ENCODE peak calls at places on chromosome 14, in four cellular contexts. One of them, this sample, is unnamed.

GRCh38 chr14:101076451-101077220 is 173.1 kb upstream of the RTL1 start:
- DNase-seq in IMR-90: no peak
- DNase-seq in K562: no peak
- DNase-seq in HepG2: no peak
- DNase-seq in this sample: no peak

GRCh38 chr14:103058209-103059055 is 1.1 kb upstream of the CDC42BPB start:
- DNase-seq in IMR-90: peak; percentile 8
- DNase-seq in K562: no peak
- DNase-seq in HepG2: no peak
- DNase-seq in this sample: no peak

GRCh38 chr14:52067873-52068740 is 752 bp downstream of the NID2 start:
- DNase-seq in HepG2: no peak
- DNase-seq in K562: no peak
- DNase-seq in IMR-90: peak; percentile 51
- DNase-seq in this sample: no peak

GRCh38 chr14:62002636-62003035 is 240.4 kb downstream of the SNAPC1 start:
- DNase-seq in K562: no peak
- DNase-seq in HepG2: no peak
- DNase-seq in IMR-90: peak; percentile 55
- DNase-seq in this sample: no peak

GRCh38 chr14:48723841-48724495 is 862.2 kb downstream of the RPS29 start:
- DNase-seq in K562: no peak
- DNase-seq in IMR-90: peak; percentile 23
- DNase-seq in HepG2: no peak
- DNase-seq in this sample: no peak

GRCh38 chr14:23406244-23406643 is 1.8 kb downstream of the MYH6 start:
- DNase-seq in IMR-90: no peak
- DNase-seq in HepG2: no peak
- DNase-seq in K562: no peak
- DNase-seq in this sample: no peak

GRCh38 chr14:102516531-102517411 is 7.2 kb upstream of the ANKRD9 start:
- DNase-seq in K562: peak; percentile 74
- DNase-seq in IMR-90: no peak
- DNase-seq in HepG2: peak; percentile 44
- DNase-seq in this sample: no peak

GRCh38 chr14:39372656-39373055 is 59.6 kb downstream of the FBXO33 start:
- DNase-seq in K562: no peak
- DNase-seq in IMR-90: peak; percentile 67
- DNase-seq in HepG2: no peak
- DNase-seq in this sample: no peak

GRCh38 chr14:61841145-61841544 is 78.9 kb downstream of the SNAPC1 start:
- DNase-seq in IMR-90: no peak
- DNase-seq in HepG2: no peak
- DNase-seq in K562: no peak
- DNase-seq in this sample: no peak

GRCh38 chr14:67971627-67972625 is 152.3 kb downstream of the RAD51B start:
- DNase-seq in K562: no peak
- DNase-seq in HepG2: no peak
- DNase-seq in IMR-90: peak; percentile 37
- DNase-seq in this sample: no peak

GRCh38 chr14:94310248-94310647 is 12.9 kb downstream of the SERPINA6 start:
- DNase-seq in K562: no peak
- DNase-seq in IMR-90: no peak
- DNase-seq in HepG2: no peak
- DNase-seq in this sample: no peak

GRCh38 chr14:70100071-70100470 is 88.7 kb downstream of the SLC8A3 start:
- DNase-seq in K562: no peak
- DNase-seq in IMR-90: no peak
- DNase-seq in HepG2: no peak
- DNase-seq in this sample: no peak

GRCh38 chr14:49977126-49977841 is 84.4 kb downstream of the ARF6 start:
- DNase-seq in K562: peak; percentile 27
- DNase-seq in IMR-90: no peak
- DNase-seq in HepG2: no peak
- DNase-seq in this sample: no peak

GRCh38 chr14:22908601-22909000 is 10.3 kb downstream of the RBM23 start:
- DNase-seq in HepG2: no peak
- DNase-seq in IMR-90: peak; percentile 51
- DNase-seq in K562: no peak
- DNase-seq in this sample: no peak

GRCh38 chr14:91108941-91109611 is 4.8 kb upstream of the DGLUCY start:
- DNase-seq in K562: no peak
- DNase-seq in HepG2: no peak
- DNase-seq in IMR-90: no peak
- DNase-seq in this sample: no peak
- TF ChIP-seq CEBPB in K562: no peak
- TF ChIP-seq CEBPB in HepG2: no peak
- TF ChIP-seq CEBPB in IMR-90: no peak
- TF ChIP-seq CEBPB in this sample: no peak

GRCh38 chr14:69003626-69004025 is 24.5 kb upstream of the ACTN1 start:
- DNase-seq in HepG2: no peak
- DNase-seq in K562: no peak
- DNase-seq in IMR-90: no peak
- DNase-seq in this sample: no peak

GRCh38 chr14:69001375-69001774 is 22.3 kb upstream of the ACTN1 start:
- DNase-seq in IMR-90: no peak
- DNase-seq in HepG2: no peak
- DNase-seq in K562: no peak
- DNase-seq in this sample: no peak

GRCh38 chr14:69004731-69005431 is 25.8 kb upstream of the ACTN1 start:
- DNase-seq in IMR-90: peak; percentile 43
- DNase-seq in HepG2: no peak
- DNase-seq in K562: no peak
- DNase-seq in this sample: no peak

GRCh38 chr14:69005432-69006148 is 26.5 kb upstream of the ACTN1 start:
- DNase-seq in K562: no peak
- DNase-seq in HepG2: peak; percentile 57
- DNase-seq in IMR-90: peak; percentile 94
- DNase-seq in this sample: peak; percentile 47

DNA sequence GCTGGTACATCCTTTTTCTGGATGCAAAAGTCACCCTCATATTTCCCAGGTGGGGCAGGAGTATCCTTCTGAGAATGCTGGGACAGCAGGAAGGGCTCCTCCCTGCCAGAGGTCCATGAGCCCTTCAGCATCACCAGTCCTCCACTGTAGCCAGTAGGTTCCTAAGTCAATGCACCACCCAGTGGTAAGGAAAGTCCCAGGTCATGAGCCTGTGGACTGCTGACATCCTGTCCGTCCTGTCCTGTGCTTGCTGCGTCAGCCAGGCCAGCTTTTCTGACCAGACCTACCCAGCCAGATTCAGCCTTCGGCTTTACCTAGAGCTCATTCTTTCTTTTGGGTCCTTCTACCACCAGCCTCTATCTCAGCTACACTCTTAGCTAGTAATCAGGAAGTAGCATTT is 23.0 kb upstream of the ACTN1 start:
- DNase-seq in IMR-90: no peak
- DNase-seq in K562: peak; percentile 48
- DNase-seq in HepG2: peak; percentile 73
- DNase-seq in this sample: no peak
- TF ChIP-seq CEBPB in IMR-90: no peak
- TF ChIP-seq CEBPB in K562: no peak
- TF ChIP-seq CEBPB in HepG2: no peak
- TF ChIP-seq CEBPB in this sample: no peak

GRCh38 chr14:104479901-104480300 is 99.7 kb upstream of the C14orf180 start:
- DNase-seq in K562: no peak
- DNase-seq in HepG2: no peak
- DNase-seq in IMR-90: no peak
- DNase-seq in this sample: no peak
- TF ChIP-seq CEBPB in K562: no peak
- TF ChIP-seq CEBPB in HepG2: no peak
- TF ChIP-seq CEBPB in IMR-90: no peak
- TF ChIP-seq CEBPB in this sample: no peak

DNA sequence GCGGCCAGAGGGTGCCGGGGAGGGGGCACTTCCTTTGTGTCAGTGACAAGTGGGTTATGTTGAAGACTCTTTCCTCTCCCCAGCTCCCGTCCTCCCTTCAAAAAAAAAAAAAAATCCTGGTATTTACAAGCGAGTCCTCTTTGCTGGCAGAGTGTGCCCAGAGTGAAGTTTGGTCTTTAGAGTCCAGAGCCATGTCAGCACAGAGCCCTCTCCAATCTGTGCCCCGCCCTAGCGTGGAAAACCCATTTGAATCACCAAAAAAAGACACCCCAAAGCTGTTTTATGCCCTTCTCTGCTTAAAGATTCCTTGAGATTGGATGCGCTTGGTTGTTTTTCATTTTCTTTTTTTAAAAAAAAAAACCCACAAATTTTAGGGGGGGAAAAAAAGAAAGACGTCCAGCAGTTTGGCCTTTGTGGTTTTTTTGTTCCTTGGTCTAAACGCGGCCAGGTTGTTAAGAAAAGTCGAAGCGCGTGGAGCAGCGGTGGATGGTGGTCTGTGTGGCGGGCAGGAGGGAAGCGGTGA is 3.3 kb downstream of the NKX2-1 start:
- DNase-seq in HepG2: no peak
- DNase-seq in K562: no peak
- DNase-seq in IMR-90: no peak
- DNase-seq in this sample: no peak
- TF ChIP-seq CEBPB in HepG2: no peak
- TF ChIP-seq CEBPB in K562: no peak
- TF ChIP-seq CEBPB in IMR-90: no peak
- TF ChIP-seq CEBPB in this sample: no peak

GRCh38 chr14:66746316-66747006 is 238.5 kb downstream of the GPHN start:
- DNase-seq in HepG2: peak; percentile 12
- DNase-seq in IMR-90: peak; percentile 58
- DNase-seq in K562: peak; percentile 9
- DNase-seq in this sample: peak; percentile 57
- TF ChIP-seq CEBPB in HepG2: no peak
- TF ChIP-seq CEBPB in IMR-90: no peak
- TF ChIP-seq CEBPB in K562: no peak
- TF ChIP-seq CEBPB in this sample: no peak

GRCh38 chr14:32657081-32657480 is 281.6 kb upstream of the NPAS3 start:
- DNase-seq in K562: peak; percentile 9
- DNase-seq in HepG2: peak; percentile 15
- DNase-seq in IMR-90: peak; percentile 61
- DNase-seq in this sample: no peak
- TF ChIP-seq CEBPB in K562: peak; percentile 60
- TF ChIP-seq CEBPB in HepG2: no peak
- TF ChIP-seq CEBPB in IMR-90: peak; percentile 48
- TF ChIP-seq CEBPB in this sample: no peak

DNA sequence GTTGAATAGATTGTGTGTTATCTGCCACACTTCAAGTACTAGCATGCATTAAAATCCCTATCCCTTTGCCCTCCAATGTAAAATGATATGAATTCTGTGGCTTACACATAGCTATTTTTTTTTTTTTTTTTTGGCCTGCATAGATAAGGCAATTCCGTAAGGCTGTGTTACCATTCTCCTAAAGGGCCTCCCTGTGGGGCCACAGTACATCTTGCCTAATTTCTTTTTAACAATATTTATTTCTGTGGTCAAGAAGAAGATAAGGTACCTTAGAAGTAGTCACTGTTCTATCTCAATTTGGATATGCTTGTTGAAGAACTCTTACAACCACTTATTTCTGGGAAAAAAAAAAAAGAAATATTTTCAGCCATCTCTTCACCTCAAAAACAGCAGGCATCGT is 19.8 kb downstream of the FLRT2 start:
- DNase-seq in IMR-90: no peak
- DNase-seq in K562: no peak
- DNase-seq in HepG2: no peak
- DNase-seq in this sample: no peak
- TF ChIP-seq CEBPB in IMR-90: no peak
- TF ChIP-seq CEBPB in K562: no peak
- TF ChIP-seq CEBPB in HepG2: no peak
- TF ChIP-seq CEBPB in this sample: no peak

DNA sequence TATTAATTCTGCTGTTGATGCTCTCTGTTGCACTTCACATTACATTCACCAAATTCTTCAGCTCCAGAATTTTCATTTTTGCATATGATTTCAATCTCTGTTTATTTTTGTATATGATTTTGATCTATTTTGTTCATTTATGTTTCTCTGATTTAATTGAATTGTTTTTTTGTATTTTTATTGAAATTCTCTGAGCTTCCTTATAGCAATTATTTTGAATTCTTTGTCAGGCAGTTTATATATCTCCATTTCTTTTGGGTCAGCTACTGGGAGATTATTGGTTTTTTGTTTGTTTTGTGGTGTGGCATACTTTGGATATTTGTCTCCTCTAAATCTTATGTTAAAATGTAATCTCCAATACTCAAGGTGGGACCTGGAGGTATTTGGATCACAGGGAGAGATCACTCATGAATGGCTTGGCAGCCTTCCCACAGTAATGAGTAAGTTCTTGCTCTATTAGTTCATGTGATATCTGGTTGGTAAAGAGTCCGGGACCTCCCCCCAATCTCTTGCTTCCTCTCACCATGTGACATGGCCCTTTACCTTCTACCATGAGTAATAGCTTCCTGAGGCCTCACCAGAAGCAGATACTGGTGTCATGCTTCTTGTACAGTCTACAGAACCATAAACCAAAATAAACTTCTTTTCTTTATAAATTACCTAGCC is 8.7 kb upstream of the TCL1A start:
- DNase-seq in HepG2: no peak
- DNase-seq in IMR-90: no peak
- DNase-seq in K562: no peak
- DNase-seq in this sample: no peak
- TF ChIP-seq CEBPB in HepG2: no peak
- TF ChIP-seq CEBPB in IMR-90: no peak
- TF ChIP-seq CEBPB in K562: no peak
- TF ChIP-seq CEBPB in this sample: no peak

This sample was measured in HCT116.